ENCODE peak calls at places on chromosomes 7 and 10, in ten cellular contexts. V is neural crest cell; M is foreskin keratinocyte; F is CD8-positive, alpha-beta T cell; T is HFFc6; X is right atrium auricular region; U is H9; B is AG09309; N is mammary epithelial cell; L is esophagus squamous epithelium. E is an unnamed sample.
A peak's percentile ranks its signal among the peaks of the same experiment; 100 is the strongest.

GRCh38 chr7:92809397-92810241 is 26.8 kb downstream of the CDK6 start:
- DNase-seq in V (no peak), M (peak; percentile 88), F (peak; percentile 54), T (peak; percentile 86), X (no peak), U (peak; percentile 43), B (peak; percentile 75), N (peak; percentile 91), L (peak; percentile 31), E (no peak)

GRCh38 chr7:68868975-68869374 is 729.3 kb upstream of the AUTS2 start:
- DNase-seq in V (no peak), M (no peak), F (no peak), T (no peak), X (no peak), U (no peak), B (no peak), N (no peak), L (no peak), E (no peak)

GRCh38 chr7:94655884-94656657 is at the start of gene SGCE:
- DNase-seq in V (peak; percentile 84), M (peak; percentile 55), F (peak; percentile 50), T (peak; percentile 57), X (peak; percentile 66), U (peak; percentile 91), B (peak; percentile 18), N (peak; percentile 71), L (peak; percentile 5), E (peak; percentile 83)

GRCh38 chr7:26155531-26156375 is 3.8 kb downstream of the NFE2L3 start:
- DNase-seq in V (no peak), M (peak; percentile 73), F (no peak), T (peak; percentile 53), X (no peak), U (peak; percentile 39), B (peak; percentile 4), N (peak; percentile 87), L (no peak), E (no peak)

GRCh38 chr7:129222064-129222463 is 2.8 kb upstream of the AHCYL2 start:
- DNase-seq in V (no peak), M (no peak), F (no peak), T (no peak), X (no peak), U (no peak), B (no peak), N (no peak), L (no peak), E (no peak)

GRCh38 chr7:28144266-28144665 is 36.3 kb downstream of the JAZF1 start:
- DNase-seq in V (peak; percentile 52), M (no peak), F (no peak), T (no peak), X (no peak), U (peak; percentile 65), B (no peak), N (no peak), L (no peak), E (no peak)

GRCh38 chr7:155368894-155369600 is 71.4 kb downstream of the INSIG1 start:
- DNase-seq in V (no peak), M (no peak), F (no peak), T (no peak), X (no peak), U (no peak), B (no peak), N (no peak), L (no peak), E (no peak)

GRCh38 chr10:120336910-120337540 is 120.0 kb upstream of the PLPP4 start:
- DNase-seq in V (peak; percentile 71), M (peak; percentile 33), F (peak; percentile 57), T (peak; percentile 22), X (no peak), U (peak; percentile 67), B (no peak), N (peak; percentile 45), L (no peak), E (peak; percentile 66)

DNA sequence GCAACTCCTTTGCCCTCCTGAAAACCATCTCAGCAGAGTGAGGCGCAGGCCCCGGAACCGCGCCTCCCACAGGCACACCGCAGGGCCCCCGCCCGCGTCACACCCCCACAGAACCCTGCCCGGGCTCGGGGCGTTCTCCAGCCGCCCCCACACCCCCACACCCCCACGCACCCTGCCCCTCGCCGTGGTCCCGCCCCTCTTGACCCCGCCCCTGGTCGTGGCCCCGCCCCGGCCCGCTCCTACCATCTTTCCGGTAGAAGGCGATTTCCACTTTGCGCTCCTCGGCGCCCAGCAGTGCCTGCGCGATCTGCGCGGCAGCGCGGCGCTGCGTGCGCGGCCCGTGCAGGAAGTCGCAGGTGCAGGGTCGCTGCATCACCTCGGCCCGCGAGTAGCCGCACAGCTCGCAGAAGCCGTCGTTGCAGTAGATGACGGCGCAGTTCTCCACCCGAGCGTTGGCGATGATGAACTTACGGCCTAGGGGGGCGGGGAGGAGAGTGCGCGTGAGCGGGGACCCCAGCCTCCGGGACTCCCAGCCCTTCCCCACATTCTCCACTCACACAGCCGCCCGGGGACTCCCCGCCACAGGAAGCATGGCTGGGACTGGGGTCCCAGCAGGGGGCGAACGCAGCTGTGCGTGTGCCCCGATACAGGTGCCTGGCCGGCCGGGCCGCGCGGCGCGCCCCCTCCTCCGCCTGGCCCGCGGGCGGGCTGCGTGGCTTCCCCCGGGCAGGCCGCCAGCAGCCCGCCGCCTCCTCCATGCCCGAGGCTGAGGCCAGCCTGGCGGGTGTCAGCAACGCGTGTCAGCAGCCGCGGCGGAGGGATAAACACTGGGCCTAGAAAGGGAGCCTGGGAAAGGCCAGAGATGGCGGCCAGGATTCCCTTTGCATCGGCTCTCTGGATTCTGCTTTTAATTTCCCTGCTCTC is 3.4 kb downstream of the KCNH2 start:
- DNase-seq in V (no peak), M (no peak), F (peak; percentile 89), T (no peak), X (no peak), U (peak; percentile 49), B (no peak), N (no peak), L (no peak), E (no peak)
- TF ChIP-seq CTCF in V (peak; percentile 61), M (peak; percentile 41), F (peak; percentile 24), T (peak; percentile 52), X (peak; percentile 48), U (peak; percentile 36), B (no peak), N (no peak), L (peak; percentile 8), E (peak; percentile 51)

DNA sequence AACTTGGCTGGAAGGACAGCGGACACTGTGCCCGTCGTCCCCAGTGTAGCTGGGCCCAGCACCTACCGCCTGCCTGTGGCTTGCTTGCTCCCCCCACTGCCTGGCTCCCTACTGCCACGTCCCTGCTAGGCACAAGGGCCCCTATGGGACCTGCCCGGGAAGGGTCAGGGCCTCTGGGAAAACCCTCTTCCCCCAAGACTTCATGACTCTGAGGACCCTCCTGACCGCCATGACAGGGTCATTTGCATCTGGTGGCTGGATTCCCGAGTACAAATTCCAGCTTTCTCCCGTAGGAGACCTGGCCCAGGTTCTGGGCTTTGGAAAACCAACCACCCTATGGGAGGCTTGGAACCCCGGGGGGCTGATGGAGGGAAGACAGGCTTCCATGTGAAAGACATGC is 1.4 kb upstream of the MMD2 start:
- DNase-seq in V (no peak), M (no peak), F (no peak), T (no peak), X (no peak), U (no peak), B (no peak), N (no peak), L (no peak), E (no peak)
- TF ChIP-seq CTCF in V (no peak), M (no peak), F (no peak), T (no peak), X (no peak), U (no peak), B (peak; percentile 16), N (no peak), L (no peak), E (no peak)

DNA sequence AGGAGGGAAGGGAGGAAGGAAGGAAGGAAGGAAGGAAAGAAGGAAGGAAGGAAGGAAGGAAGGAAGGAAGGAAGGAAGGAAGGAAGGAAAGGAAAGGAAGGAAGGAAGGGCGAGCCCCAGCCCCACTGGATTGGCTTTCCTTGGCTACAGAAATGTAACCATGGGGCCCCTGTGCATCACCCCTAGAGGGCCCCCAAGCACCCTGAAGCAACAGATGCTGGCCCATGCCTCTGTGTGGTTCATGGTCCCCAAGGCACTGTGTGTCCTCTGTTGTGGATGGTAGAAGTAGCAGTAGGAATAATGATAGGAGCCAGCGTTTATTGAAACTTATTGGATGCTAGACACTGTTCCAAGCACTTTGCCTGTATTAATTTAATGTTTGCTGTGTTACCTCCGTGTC is 116.6 kb upstream of the MACROH2A2 start:
- DNase-seq in V (no peak), M (no peak), F (no peak), T (no peak), X (no peak), U (no peak), B (no peak), N (no peak), L (no peak), E (no peak)
- TF ChIP-seq CTCF in V (no peak), M (peak; percentile 41), F (no peak), T (peak; percentile 25), X (no peak), U (peak; percentile 65), B (peak; percentile 45), N (no peak), L (no peak), E (no peak)

GRCh38 chr7:36650766-36651310 is 73.5 kb downstream of the AOAH start:
- DNase-seq in V (no peak), M (no peak), F (no peak), T (no peak), X (no peak), U (no peak), B (no peak), N (no peak), L (no peak), E (no peak)

GRCh38 chr7:36653671-36654355 is 70.5 kb downstream of the AOAH start:
- DNase-seq in V (no peak), M (no peak), F (no peak), T (no peak), X (no peak), U (no peak), B (no peak), N (no peak), L (no peak), E (no peak)

GRCh38 chr7:36652431-36652830 is 71.9 kb downstream of the AOAH start:
- DNase-seq in V (no peak), M (no peak), F (no peak), T (no peak), X (no peak), U (no peak), B (no peak), N (no peak), L (no peak), E (no peak)

GRCh38 chr7:36651404-36651803 is 72.9 kb downstream of the AOAH start:
- DNase-seq in V (no peak), M (peak; percentile 55), F (no peak), T (peak; percentile 0), X (no peak), U (no peak), B (peak; percentile 74), N (peak; percentile 73), L (no peak), E (no peak)

DNA sequence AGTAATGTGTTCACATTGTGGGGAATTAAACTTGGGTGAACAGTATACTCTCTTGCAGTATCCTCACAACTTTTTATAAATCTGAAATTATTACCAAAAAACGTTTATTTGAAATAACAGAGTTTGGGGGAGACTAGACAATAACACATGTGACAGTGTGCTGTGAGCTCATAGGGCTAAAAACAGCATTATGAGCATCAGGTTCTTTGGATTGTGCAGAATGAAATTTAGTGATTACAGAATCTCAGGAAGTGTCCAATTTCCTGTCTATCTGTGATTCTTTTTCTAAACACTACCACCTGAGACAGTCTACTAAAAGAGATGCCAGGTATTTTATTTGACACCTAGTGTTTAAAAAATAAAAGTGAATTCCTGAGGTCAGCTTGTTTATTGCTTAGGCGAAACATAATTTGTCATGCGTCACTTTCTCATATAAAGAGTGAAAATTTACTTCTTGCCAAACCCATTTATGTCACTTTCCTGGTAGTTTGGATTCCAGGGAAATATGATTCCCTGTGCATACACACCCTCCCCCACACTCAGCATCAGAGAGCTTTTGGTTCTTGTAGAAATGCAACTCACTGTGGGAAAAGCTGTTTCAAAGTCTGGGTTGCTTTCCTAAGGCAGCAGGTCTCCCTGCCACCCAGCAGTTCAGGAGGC is 71.2 kb downstream of the AOAH start:
- DNase-seq in V (no peak), M (peak; percentile 26), F (no peak), T (no peak), X (no peak), U (no peak), B (peak; percentile 64), N (peak; percentile 52), L (no peak), E (no peak)
- TF ChIP-seq CTCF in V (no peak), M (no peak), F (no peak), T (no peak), X (no peak), U (no peak), B (no peak), N (no peak), L (no peak), E (no peak)